ENCODE peak calls at places on chromosomes 3 and 15, in four cellular contexts. H, V, M and W are unnamed samples.

GRCh38 chr3:66856555-66856954 is 141.6 kb upstream of the KBTBD8 start:
- DNase-seq in M (no peak), V (no peak), H (peak), W (no peak)

GRCh38 chr3:143135150-143135549 is 15.6 kb downstream of the CHST2 start:
- DNase-seq in V (no peak), M (peak), H (peak), W (no peak)

GRCh38 chr3:186544281-186544680 is at the start of gene CRYGS:
- DNase-seq in M (no peak), H (no peak), V (no peak), W (no peak)

GRCh38 chr3:64838150-64838735 is 150.4 kb upstream of the ADAMTS9 start:
- DNase-seq in M (no peak), H (no peak), V (no peak), W (no peak)

GRCh38 chr15:39774688-39775267 is 7.9 kb downstream of the FSIP1 start:
- DNase-seq in M (no peak), H (peak), V (no peak), W (no peak)

GRCh38 chr3:112778298-112779008 is 68.2 kb downstream of the CD200R1L start:
- DNase-seq in H (no peak), M (peak), V (no peak), W (no peak)

GRCh38 chr15:28080386-28080785 is 18.7 kb downstream of the OCA2 start:
- DNase-seq in M (no peak), H (no peak), V (no peak), W (no peak)

GRCh38 chr15:74615313-74616019 is at the start of gene CLK3:
- DNase-seq in V (peak), M (peak), H (peak), W (peak)

GRCh38 chr15:67548862-67549651 is 6.6 kb downstream of the MAP2K5 start:
- DNase-seq in V (no peak), H (no peak), M (no peak), W (no peak)

GRCh38 chr3:137194301-137194700 is 236.5 kb downstream of the IL20RB start:
- DNase-seq in V (no peak), M (no peak), H (no peak), W (no peak)

GRCh38 chr3:136186330-136186729 is 9.8 kb downstream of the MSL2 start:
- DNase-seq in H (peak), M (no peak), V (no peak), W (no peak)

GRCh38 chr3:53232641-53233377 is 23.0 kb downstream of the TKT start:
- DNase-seq in M (no peak), V (no peak), H (no peak), W (no peak)

GRCh38 chr15:63339836-63340235 is 41.8 kb downstream of the CA12 start:
- DNase-seq in H (no peak), V (no peak), M (no peak), W (no peak)

GRCh38 chr3:49673131-49673714 is 928 bp upstream of the APEH start:
- DNase-seq in H (peak), M (no peak), V (peak), W (no peak)

GRCh38 chr3:104785966-104786365 is 580.7 kb upstream of the ALCAM start:
- DNase-seq in V (no peak), H (no peak), M (no peak), W (no peak)

GRCh38 chr3:58471025-58471887 is 20.6 kb upstream of the KCTD6 start:
- DNase-seq in H (no peak), M (peak), V (peak), W (no peak)

GRCh38 chr3:125381314-125381713 is 6.2 kb upstream of the ZNF148 start:
- DNase-seq in M (no peak), H (no peak), V (no peak), W (no peak)

GRCh38 chr3:15899438-15899837 is 101.7 kb upstream of the ANKRD28 start:
- DNase-seq in H (peak), M (peak), V (no peak), W (no peak)

GRCh38 chr3:14633819-14634424 is 17.6 kb upstream of the CCDC174 start:
- DNase-seq in M (peak), V (no peak), H (peak), W (no peak)

GRCh38 chr15:80405970-80406369 is 1.8 kb downstream of the ARNT2 start:
- DNase-seq in V (no peak), H (no peak), M (no peak), W (no peak)

GRCh38 chr3:81743096-81744025 is 18.1 kb downstream of the GBE1 start:
- DNase-seq in M (peak), H (no peak), V (peak), W (no peak)

GRCh38 chr3:46662771-46663551 is 30.5 kb downstream of the ALS2CL start:
- DNase-seq in M (peak), H (no peak), V (peak), W (peak)

GRCh38 chr15:77784361-77785292 is 151.9 kb upstream of the LINGO1 start:
- DNase-seq in H (peak), M (peak), V (no peak), W (no peak)
- TF ChIP-seq CTCF in H (peak), M (peak), V (no peak), W (no peak)

DNA sequence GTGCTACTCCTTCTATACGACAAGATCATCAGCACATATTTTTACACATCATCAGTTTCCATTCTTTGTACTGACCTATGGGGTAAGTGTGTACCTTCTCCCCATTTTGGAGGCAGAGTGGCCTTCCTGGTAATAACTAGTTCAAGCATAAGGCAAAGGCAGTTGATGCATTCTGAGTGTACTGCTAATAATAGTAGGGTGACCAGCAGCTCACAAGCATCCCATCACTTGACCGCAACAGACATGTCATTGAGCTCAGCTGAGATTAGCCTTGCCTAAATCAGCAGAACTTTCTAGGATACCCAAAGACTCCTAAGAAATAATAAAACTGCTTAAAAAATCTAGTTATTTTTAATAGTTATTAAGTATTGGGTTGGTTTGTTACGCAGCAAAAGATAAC is 329.8 kb upstream of the FRG2C start:
- DNase-seq in V (no peak), H (no peak), M (no peak), W (no peak)
- H3K4me3 ChIP-seq in V (no peak), H (no peak), M (no peak), W (no peak)

GRCh38 chr3:120039642-120040610 is 54.3 kb downstream of the GSK3B start:
- DNase-seq in M (no peak), H (no peak), V (no peak), W (no peak)
- TF ChIP-seq CTCF in M (no peak), H (no peak), V (no peak), W (no peak)

DNA sequence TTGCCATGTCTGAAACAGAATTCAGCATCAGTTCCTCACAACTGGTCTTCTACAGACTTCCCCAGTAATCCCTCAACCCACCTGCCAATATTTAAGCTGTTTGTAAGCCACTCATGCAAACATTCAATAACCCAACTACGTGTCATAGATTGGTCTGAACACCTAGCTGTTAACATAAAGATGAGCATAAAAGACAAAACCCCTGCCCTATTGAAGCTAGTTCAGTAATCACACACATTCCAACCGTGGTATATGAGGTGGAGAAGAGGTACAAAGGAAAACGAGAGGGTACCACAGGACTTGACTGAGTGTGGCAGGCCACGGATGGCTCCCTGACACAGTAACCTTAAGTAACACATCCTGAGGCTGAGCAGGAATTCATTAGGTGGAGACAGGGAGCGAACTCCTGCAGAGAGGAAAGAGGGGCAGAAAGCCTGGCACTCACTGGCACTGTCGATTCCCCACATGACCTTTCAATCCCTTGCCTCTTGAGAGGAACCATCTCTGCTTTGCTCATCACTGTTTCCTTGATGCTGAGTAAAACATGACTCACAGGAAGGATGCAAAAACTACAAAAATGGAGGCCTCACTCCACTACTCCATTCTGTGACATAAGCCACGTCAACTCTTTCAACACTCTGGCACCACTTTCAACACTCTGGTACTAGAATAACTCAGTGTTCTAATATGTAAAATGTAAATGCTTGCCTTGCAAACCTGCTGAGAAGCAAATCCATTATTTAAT is 31.3 kb downstream of the RPN1 start:
- DNase-seq in V (no peak), H (no peak), M (peak), W (no peak)
- H3K4me3 ChIP-seq in V (no peak), H (no peak), M (no peak), W (peak)